ENCODE peak calls at places on chromosome 22, in seven cellular contexts. Z is stomach, R is body of pancreas, U is K562, V is psoas muscle, W is esophagus squamous epithelium, M is PC-9. Y is an unnamed sample.

GRCh38 chr22:27242111-27242436 is 559.5 kb downstream of the MN1 start:
- DNase-seq in V (no peak), U (no peak), Z (no peak), W (no peak), R (no peak), M (no peak), Y (no peak)

GRCh38 chr22:27405672-27406388 is 395.7 kb downstream of the MN1 start:
- DNase-seq in Z (peak; percentile 73), V (peak; percentile 78), R (peak; percentile 73), U (peak; percentile 70), W (no peak), M (no peak), Y (peak; percentile 74)

GRCh38 chr22:50292643-50293440 is 14.6 kb downstream of the PLXNB2 start:
- DNase-seq in Z (no peak), V (no peak), U (no peak), M (no peak), W (no peak), R (no peak), Y (no peak)

GRCh38 chr22:29031236-29031982 is 30.2 kb downstream of the C22orf31 start:
- DNase-seq in M (peak; percentile 90), U (peak; percentile 55), W (no peak), V (peak; percentile 70), Z (peak; percentile 44), R (peak; percentile 82), Y (peak; percentile 71)

GRCh38 chr22:20918663-20919220 is 1.5 kb downstream of the CRKL start:
- DNase-seq in R (no peak), U (peak; percentile 83), Z (no peak), W (no peak), V (no peak), M (no peak), Y (peak; percentile 38)

GRCh38 chr22:19816372-19817119 is 38.1 kb downstream of the GNB1L start:
- DNase-seq in Z (peak; percentile 9), M (no peak), R (no peak), W (no peak), U (no peak), V (no peak), Y (no peak)

GRCh38 chr22:29626497-29627195 is 23.2 kb downstream of the NF2 start:
- DNase-seq in U (no peak), V (no peak), Z (no peak), W (no peak), R (no peak), M (peak; percentile 91), Y (no peak)

GRCh38 chr22:48981671-48982070 is 846.0 kb downstream of the BRD1 start:
- DNase-seq in Z (no peak), V (no peak), R (no peak), W (no peak), U (no peak), M (no peak), Y (no peak)

GRCh38 chr22:25482091-25482760 is 82.2 kb upstream of the GRK3 start:
- DNase-seq in U (no peak), W (no peak), R (no peak), M (no peak), V (no peak), Z (no peak), Y (no peak)

GRCh38 chr22:48367731-48368130 is 1459.9 kb downstream of the BRD1 start:
- DNase-seq in W (no peak), Z (no peak), M (no peak), U (no peak), V (no peak), R (no peak), Y (no peak)

GRCh38 chr22:27045103-27045940 is 387.9 kb downstream of the MIAT start:
- DNase-seq in M (peak; percentile 38), W (no peak), U (no peak), V (no peak), R (peak; percentile 13), Z (no peak), Y (no peak)

GRCh38 chr22:48300877-48301276 is 1526.8 kb downstream of the BRD1 start:
- DNase-seq in R (no peak), W (no peak), U (no peak), M (no peak), Z (no peak), V (no peak), Y (no peak)

GRCh38 chr22:44423556-44423955 is 74.5 kb downstream of the RTL6 start:
- DNase-seq in R (no peak), W (no peak), M (no peak), Z (no peak), U (no peak), V (no peak), Y (peak; percentile 38)

GRCh38 chr22:47596176-47596690 is 833.8 kb downstream of the TBC1D22A start:
- DNase-seq in M (no peak), W (no peak), R (no peak), U (no peak), V (no peak), Z (no peak), Y (peak; percentile 33)

GRCh38 chr22:44685384-44686056 is 16.5 kb upstream of the PRR5 start:
- DNase-seq in M (no peak), W (no peak), V (no peak), Z (peak; percentile 70), U (peak; percentile 66), R (peak; percentile 48), Y (peak; percentile 81)

GRCh38 chr22:22853713-22854112 is 33.9 kb upstream of the IGLL5 start:
- DNase-seq in U (no peak), Z (no peak), V (no peak), M (no peak), W (no peak), R (no peak), Y (no peak)

GRCh38 chr22:19291218-19291579 is 320 bp downstream of the CLTCL1 start:
- DNase-seq in M (no peak), V (peak; percentile 75), Z (peak; percentile 31), W (no peak), R (peak; percentile 19), U (peak; percentile 88), Y (peak; percentile 78)

GRCh38 chr22:49739138-49739537 is 88.5 kb downstream of the BRD1 start:
- DNase-seq in W (no peak), U (no peak), V (no peak), R (no peak), Z (no peak), M (no peak), Y (no peak)

GRCh38 chr22:49103314-49104052 is 724.2 kb downstream of the BRD1 start:
- DNase-seq in M (no peak), U (no peak), V (no peak), Z (no peak), R (no peak), W (no peak), Y (peak; percentile 17)

GRCh38 chr22:27270818-27271510 is 530.6 kb downstream of the MN1 start:
- DNase-seq in U (no peak), V (no peak), R (no peak), Z (no peak), M (no peak), W (no peak), Y (no peak)

GRCh38 chr22:44721206-44721605 is 19.2 kb downstream of the PRR5 start:
- DNase-seq in U (no peak), M (no peak), Z (no peak), R (no peak), W (no peak), V (no peak), Y (no peak)

DNA sequence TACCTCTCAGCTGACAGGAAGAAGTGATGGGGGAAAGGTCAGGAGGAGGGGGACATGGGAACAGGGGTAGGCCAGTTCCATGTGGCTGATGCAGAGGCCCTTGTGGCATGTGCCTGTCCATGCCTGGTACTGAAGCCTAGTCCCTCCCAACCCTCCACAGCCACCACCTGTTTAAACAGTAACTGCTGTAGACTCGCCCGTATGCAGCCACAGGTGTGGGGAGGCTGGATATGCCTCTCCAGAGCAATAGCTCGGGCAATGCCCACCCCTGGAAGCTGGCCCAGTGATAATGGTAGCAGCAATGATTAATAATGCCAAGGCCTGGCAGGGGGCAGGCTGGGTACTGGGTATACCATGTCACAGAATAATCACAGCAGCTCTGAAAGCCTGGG is 2.3 kb downstream of the SMTN start:
- DNase-seq in V (no peak), R (peak; percentile 93), U (no peak), Z (peak; percentile 92), M (no peak), W (no peak), Y (no peak)
- H3K4me1 ChIP-seq in V (peaks cover 30% of the 10 kb centered on the region), R (peaks cover 77% of the 10 kb centered on the region), U (peaks cover 36% of the 10 kb centered on the region), Z (peaks cover 54% of the 10 kb centered on the region), M (peaks cover 20% of the 10 kb centered on the region), W (peaks cover 83% of the 10 kb centered on the region), Y (peaks cover 44% of the 10 kb centered on the region)

GRCh38 chr22:38298312-38299000 is 18.8 kb downstream of the CSNK1E start:
- DNase-seq in U (no peak), W (no peak), V (peak; percentile 65), M (peak; percentile 100), R (no peak), Z (no peak), Y (no peak)
- TF ChIP-seq CTCF in U (peak; percentile 56), W (peak; percentile 19), V (peak; percentile 31), M (peak; percentile 92), R (no peak), Z (peak; percentile 14), Y (peak; percentile 40)

GRCh38 chr22:36352775-36353507 is 34.8 kb downstream of the MYH9 start:
- DNase-seq in Z (peak; percentile 91), V (peak; percentile 77), U (no peak), M (no peak), W (no peak), R (peak; percentile 94), Y (no peak)
- H3K4me1 ChIP-seq in Z (peaks cover 85% of the 10 kb centered on the region), V (peaks cover 63% of the 10 kb centered on the region), U (peaks cover 22% of the 10 kb centered on the region), M (peaks cover 34% of the 10 kb centered on the region), W (peaks cover 100% of the 10 kb centered on the region), R (peaks cover 90% of the 10 kb centered on the region), Y (peaks cover 94% of the 10 kb centered on the region)

GRCh38 chr22:38923463-38924196 is 33.8 kb upstream of the APOBEC3A start:
- DNase-seq in Z (peak; percentile 80), W (no peak), M (peak; percentile 89), U (peak; percentile 76), V (peak; percentile 81), R (peak; percentile 86), Y (peak; percentile 79)

GRCh38 chr22:38925571-38926041 is 31.8 kb upstream of the APOBEC3A start:
- DNase-seq in R (no peak), V (no peak), W (no peak), U (no peak), Z (no peak), M (no peak), Y (no peak)

GRCh38 chr22:38930512-38930911 is 26.9 kb upstream of the APOBEC3A start:
- DNase-seq in V (no peak), U (no peak), W (no peak), Z (no peak), M (no peak), R (no peak), Y (no peak)

GRCh38 chr22:38924197-38924952 is 33.0 kb upstream of the APOBEC3A start:
- DNase-seq in R (peak; percentile 96), W (no peak), V (peak; percentile 78), Z (peak; percentile 94), M (peak; percentile 99), U (no peak), Y (peak; percentile 83)

DNA sequence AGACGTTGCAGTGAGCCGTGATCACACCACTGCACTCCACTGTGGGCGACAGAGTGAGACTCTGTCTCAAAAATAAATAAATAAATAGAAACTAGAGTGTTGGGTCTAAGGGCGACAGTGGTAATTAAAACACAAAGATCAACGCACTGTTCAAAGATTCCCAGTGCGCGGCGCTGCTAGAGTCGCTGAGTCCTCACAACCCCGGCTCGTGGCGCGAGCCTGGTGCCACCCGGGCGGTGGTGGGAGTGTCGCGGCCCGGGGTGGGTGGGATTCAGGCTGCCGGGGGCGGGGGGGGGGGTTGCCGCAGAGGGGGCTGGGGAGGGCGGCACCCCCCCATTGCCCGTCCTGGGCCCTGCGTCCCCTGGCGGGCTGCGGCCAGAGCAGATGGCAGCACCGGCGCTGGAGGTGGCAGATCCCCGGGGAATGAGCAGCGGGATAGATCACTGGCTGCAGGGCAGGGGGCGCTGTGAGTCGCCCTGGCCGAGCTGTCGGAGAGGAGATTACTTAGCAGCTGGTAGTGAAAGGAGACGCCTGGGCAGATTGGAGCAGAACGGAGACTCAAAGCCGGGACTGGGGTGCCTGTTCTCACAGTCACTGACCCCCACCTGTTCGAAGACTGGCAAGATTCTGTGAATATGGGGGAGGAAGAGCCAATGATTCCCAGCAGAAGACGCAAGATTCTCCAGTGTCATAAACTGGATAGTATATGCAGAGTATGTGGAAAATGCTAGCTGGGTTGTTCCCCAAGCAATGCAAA is 30.2 kb upstream of the APOBEC3A start:
- DNase-seq in V (peak; percentile 85), M (no peak), R (peak; percentile 87), Z (peak; percentile 85), U (no peak), W (no peak), Y (peak; percentile 92)
- TF ChIP-seq CTCF in V (peak; percentile 63), M (peak; percentile 50), R (peak; percentile 89), Z (peak; percentile 75), U (peak; percentile 41), W (peak; percentile 46), Y (peak; percentile 79)